ENCODE peak calls at places on chromosomes 13 and 19, in four cellular contexts. S, G, D and H are unnamed samples. For H3K4me1, the result is how much of the 10 kb centered on the place peaks cover.

GRCh38 chr13:95146486-95146885 is 154.8 kb downstream of the ABCC4 start:
- DNase-seq in G (no peak), D (no peak), S (no peak), H (no peak)

GRCh38 chr19:44764975-44765948 is 12.4 kb upstream of the CBLC start:
- DNase-seq in G (no peak), D (no peak), S (no peak), H (peak)

GRCh38 chr19:18098891-18099622 is 1.5 kb downstream of the MAST3 start:
- DNase-seq in G (peak), S (no peak), D (peak), H (no peak)

GRCh38 chr19:38665950-38666661 is 18.7 kb downstream of the ACTN4 start:
- DNase-seq in S (no peak), G (peak), D (no peak), H (no peak)

GRCh38 chr13:106187501-106187900 is 348.0 kb downstream of the EFNB2 start:
- DNase-seq in G (no peak), S (no peak), D (no peak), H (no peak)

GRCh38 chr13:23509781-23510543 is 60.2 kb upstream of the TNFRSF19 start:
- DNase-seq in D (no peak), G (no peak), S (no peak), H (no peak)

GRCh38 chr19:1650627-1651009 is 1.8 kb downstream of the TCF3 start:
- DNase-seq in D (no peak), G (no peak), S (no peak), H (no peak)

GRCh38 chr19:51094696-51095279 is 12.1 kb upstream of the KLK14 start:
- DNase-seq in G (peak), D (peak), S (no peak), H (no peak)

GRCh38 chr19:35845215-35846037 is 6.9 kb downstream of the NPHS1 start:
- DNase-seq in D (no peak), S (no peak), G (no peak), H (peak)

GRCh38 chr13:38159710-38160109 is 189.9 kb upstream of the UFM1 start:
- DNase-seq in D (no peak), G (no peak), S (no peak), H (no peak)
- H3K4me3 ChIP-seq in D (no peak), G (no peak), S (no peak), H (no peak)

GRCh38 chr19:33519416-33519815 is 2.2 kb downstream of the PEPD start:
- DNase-seq in D (no peak), G (no peak), S (no peak), H (no peak)

GRCh38 chr19:33522371-33522662 is 726 bp upstream of the PEPD start:
- DNase-seq in S (no peak), D (no peak), G (no peak), H (no peak)

GRCh38 chr19:33520844-33521479 is 629 bp downstream of the PEPD start:
- DNase-seq in S (no peak), D (no peak), G (no peak), H (peak)

GRCh38 chr19:33520048-33520643 is 1.4 kb downstream of the PEPD start:
- DNase-seq in S (no peak), G (no peak), D (no peak), H (peak)

GRCh38 chr19:33521480-33522370 is at the start of gene PEPD:
- DNase-seq in D (peak), G (peak), S (peak), H (peak)
- H3K4me1 ChIP-seq in D (under half), G (under half), S (under half), H (under half)

GRCh38 chr13:52737451-52737850 is 2.2 kb downstream of the CNMD start:
- DNase-seq in S (no peak), D (no peak), G (no peak), H (no peak)

GRCh38 chr13:52737900-52738299 is 1.7 kb downstream of the CNMD start:
- DNase-seq in G (no peak), D (no peak), S (no peak), H (no peak)

GRCh38 chr13:52739468-52740071 is at the start of gene CNMD:
- DNase-seq in G (no peak), S (no peak), D (no peak), H (no peak)

GRCh38 chr13:52738719-52739467 is 727 bp downstream of the CNMD start:
- DNase-seq in S (peak), G (no peak), D (no peak), H (no peak)

DNA sequence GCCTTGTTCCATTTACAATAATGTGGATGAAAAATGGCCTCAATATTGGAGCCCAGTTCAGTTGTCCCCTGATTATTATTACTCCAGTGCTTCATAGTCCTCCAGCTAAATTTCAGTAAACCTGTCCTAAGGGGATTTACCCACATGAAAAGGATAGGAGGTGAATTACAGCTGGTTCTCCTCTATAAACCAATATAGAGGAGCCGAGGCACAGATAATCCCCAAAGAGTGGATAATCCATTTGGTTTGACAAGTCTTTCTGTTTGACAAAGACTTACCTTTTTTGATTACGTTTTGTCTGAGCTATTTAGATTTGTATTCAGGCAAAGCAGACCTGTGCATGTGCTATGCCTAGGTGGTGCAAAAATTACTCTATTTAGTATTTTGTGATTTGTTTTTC is 2.7 kb downstream of the CNMD start:
- DNase-seq in D (no peak), S (no peak), G (no peak), H (no peak)
- H3K4me3 ChIP-seq in D (no peak), S (no peak), G (no peak), H (no peak)

DNA sequence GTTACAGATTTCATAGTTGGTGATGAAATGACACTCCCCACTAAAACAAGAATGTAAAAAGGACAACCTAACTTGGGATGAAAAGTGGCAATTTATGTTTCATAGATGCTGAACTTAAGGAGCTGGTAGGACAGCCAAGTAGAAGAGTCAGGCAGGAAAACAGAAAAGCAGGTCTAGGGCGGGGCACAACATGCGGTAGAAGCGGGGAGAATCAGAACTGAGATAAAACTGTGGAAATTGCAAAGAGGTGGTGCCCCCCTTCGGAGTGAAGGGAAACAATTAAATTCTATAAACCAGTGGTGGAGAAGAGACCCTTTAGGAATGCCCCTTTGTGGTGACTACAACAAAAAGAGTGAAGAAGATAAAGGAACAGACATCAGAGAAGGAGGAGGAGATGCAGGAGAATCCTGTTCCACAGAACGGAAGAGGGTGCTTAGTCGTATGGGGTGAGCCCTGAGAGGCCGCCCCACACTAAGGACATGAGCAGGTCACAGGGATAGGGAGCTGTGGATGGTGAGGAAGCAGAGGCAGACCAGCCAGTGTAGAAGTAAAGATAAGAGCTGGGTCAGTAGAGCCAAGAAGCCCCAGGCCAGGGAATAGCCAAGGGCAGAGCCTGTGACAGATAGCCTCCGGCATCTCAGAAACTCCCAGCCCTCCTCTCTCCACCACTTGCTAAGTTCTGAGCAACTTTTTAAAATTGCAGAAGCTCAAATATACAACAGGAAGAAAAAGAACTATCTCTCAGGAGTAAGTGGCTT is 100.3 kb upstream of the DOCK9 start:
- DNase-seq in G (no peak), S (no peak), D (no peak), H (no peak)
- H3K4me1 ChIP-seq in G (under half), S (under half), D (under half), H (under half)

DNA sequence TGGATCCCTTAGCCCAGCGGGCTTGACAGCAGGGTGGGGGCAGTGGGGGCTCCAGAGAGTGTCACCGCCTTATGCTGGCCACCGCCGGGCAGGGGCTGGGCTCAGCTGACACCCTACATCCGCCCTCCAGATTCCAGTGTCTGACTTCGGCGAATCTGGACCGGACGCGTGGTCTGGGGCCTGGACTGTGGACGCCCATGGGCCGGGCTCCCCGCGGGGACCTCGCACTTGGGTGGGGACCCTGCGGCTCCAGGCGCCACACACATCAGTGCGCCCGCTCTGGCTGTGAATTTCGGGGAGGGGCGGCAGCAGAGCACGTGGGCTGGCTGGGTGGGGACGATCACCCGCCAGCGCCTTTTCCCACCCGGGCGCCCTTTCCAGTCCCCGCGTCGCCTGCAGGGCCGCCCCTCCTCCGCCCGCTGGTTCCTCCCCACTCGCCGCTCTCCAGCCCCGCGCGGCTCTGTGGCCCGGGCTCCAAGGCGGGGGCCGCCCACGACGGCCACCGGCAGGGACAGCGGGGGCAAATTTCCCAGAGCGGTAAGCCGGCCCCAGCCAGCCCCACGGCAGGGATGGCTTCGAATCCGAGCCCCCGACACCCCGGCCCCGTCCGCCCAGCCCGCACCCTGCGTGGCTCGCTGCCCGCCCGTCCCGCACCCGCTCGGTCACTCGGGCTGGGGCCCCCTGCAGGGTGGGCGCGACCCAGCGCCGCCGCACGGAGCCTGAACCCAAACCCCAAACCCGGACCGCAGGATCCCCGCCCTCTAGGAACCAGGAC is 23.3 kb upstream of the ZNF99 start:
- DNase-seq in G (no peak), D (no peak), S (no peak), H (no peak)
- H3K4me3 ChIP-seq in G (no peak), D (no peak), S (no peak), H (no peak)

DNA sequence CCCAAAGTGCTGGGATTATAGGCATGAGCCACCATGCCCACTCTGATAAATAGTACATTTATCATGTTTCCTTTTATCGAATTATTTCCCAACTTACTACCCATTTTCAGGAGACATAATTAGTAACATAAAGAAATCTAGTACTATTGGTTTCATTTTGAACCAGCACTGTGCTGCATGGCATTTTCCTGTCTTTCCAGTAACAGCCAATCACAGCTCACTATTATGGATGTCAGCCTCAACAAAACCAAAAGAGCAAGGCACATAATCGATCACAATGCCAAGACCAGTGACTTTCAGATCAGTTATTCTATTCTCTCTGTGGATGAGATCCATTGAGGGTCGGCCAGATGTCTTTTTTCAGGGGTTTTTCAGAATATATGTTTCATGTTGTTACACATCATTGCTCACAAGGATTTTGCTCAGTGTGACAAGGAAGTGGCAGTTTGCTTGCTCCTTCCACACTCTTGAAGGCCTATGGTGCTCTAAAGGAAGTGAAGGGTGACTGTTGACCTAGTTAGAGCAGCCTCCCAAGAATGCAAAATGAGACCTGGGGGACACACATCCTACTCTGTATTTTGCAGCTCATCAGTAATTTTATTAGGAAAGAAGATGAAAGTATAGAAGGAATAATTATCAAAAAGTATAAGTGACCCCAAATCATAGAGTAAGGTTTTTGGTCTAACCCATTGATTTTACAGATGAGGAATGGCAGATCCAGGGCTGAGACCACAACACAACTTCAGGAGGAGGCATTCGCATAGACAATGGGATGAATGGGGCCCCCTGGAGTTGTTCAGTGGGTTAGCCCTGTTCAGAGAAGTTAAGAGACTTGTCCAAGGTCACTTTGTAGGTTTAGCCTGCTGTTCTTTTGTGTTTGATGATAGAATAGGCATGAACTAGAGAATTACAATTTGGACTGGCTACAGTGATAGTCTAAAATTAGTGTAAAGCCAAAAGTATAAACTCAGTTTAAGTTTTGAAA is 233.6 kb downstream of the KCNRG start:
- DNase-seq in S (no peak), D (no peak), G (no peak), H (no peak)
- H3K4me1 ChIP-seq in S (under half), D (under half), G (under half), H (under half)